ENCODE peak calls at places on chromosome 19, in four cellular contexts. B is tibial artery, F is hepatocyte, R is uterus. U is an unnamed sample.
A peak's percentile ranks its signal among the peaks of the same experiment; 100 is the strongest.

GRCh38 chr19:2542341-2543069 is 66.6 kb downstream of the GADD45B start:
- DNase-seq in B (no peak), F (no peak), R (no peak), U (no peak)

GRCh38 chr19:3801412-3802096 is 15.4 kb upstream of the MATK start:
- DNase-seq in R (no peak), F (no peak), B (no peak), U (no peak)

GRCh38 chr19:54332149-54332548 is 6.8 kb downstream of the LILRA4 start:
- DNase-seq in F (no peak), R (no peak), B (no peak), U (no peak)

GRCh38 chr19:46297700-46298476 is 1.0 kb downstream of the HIF3A start:
- DNase-seq in B (peak; percentile 95), F (peak; percentile 78), R (peak; percentile 79), U (peak; percentile 88)

GRCh38 chr19:2973229-2973628 is 4.1 kb upstream of the TLE6 start:
- DNase-seq in B (peak; percentile 85), R (peak; percentile 87), F (no peak), U (peak; percentile 73)

GRCh38 chr19:53537126-53537522 is 821 bp upstream of the ZNF331 start:
- DNase-seq in R (no peak), B (no peak), F (peak; percentile 34), U (no peak)

GRCh38 chr19:2043269-2043641 is 7.8 kb downstream of the MKNK2 start:
- DNase-seq in R (peak; percentile 18), B (no peak), F (peak; percentile 5), U (peak; percentile 65)

GRCh38 chr19:50362656-50363424 is 2.6 kb downstream of the NAPSA start:
- DNase-seq in B (no peak), R (no peak), F (no peak), U (no peak)

GRCh38 chr19:33508431-33508830 is 13.2 kb downstream of the PEPD start:
- DNase-seq in R (no peak), F (no peak), B (no peak), U (no peak)

GRCh38 chr19:54435551-54436016 is 13.4 kb upstream of the LENG8 start:
- DNase-seq in R (no peak), B (no peak), F (no peak), U (no peak)

GRCh38 chr19:33691736-33692135 is 70.0 kb downstream of the CHST8 start:
- DNase-seq in B (peak; percentile 12), F (no peak), R (no peak), U (no peak)

GRCh38 chr19:49573451-49573850 is 6.9 kb downstream of the NOSIP start:
- DNase-seq in B (no peak), R (no peak), F (no peak), U (no peak)

GRCh38 chr19:21463449-21464105 is 41.8 kb upstream of the ZNF429 start:
- DNase-seq in R (no peak), F (peak; percentile 89), B (no peak), U (no peak)

GRCh38 chr19:46355234-46355990 is 8.5 kb downstream of the PPP5C start:
- DNase-seq in B (peak; percentile 53), F (peak; percentile 69), R (no peak), U (no peak)

GRCh38 chr19:35986664-35987570 is 8.1 kb upstream of the SDHAF1 start:
- DNase-seq in B (no peak), F (peak; percentile 34), R (no peak), U (no peak)

GRCh38 chr19:36687214-36688056 is at the start of gene ZNF567:
- DNase-seq in B (peak; percentile 99), F (peak; percentile 98), R (peak; percentile 97), U (peak; percentile 98)

GRCh38 chr19:2607712-2608601 is 94.5 kb downstream of the GNG7 start:
- DNase-seq in B (no peak), F (no peak), R (no peak), U (peak; percentile 63)

GRCh38 chr19:39399684-39400465 is 6.8 kb upstream of the ZFP36 start:
- DNase-seq in F (no peak), B (no peak), R (no peak), U (no peak)

GRCh38 chr19:47487551-47488515 is 3.8 kb upstream of the KPTN start:
- DNase-seq in B (no peak), R (no peak), F (no peak), U (no peak)

GRCh38 chr19:54188224-54188871 is 1.0 kb downstream of the MBOAT7 start:
- DNase-seq in B (no peak), R (peak; percentile 43), F (peak; percentile 79), U (no peak)

GRCh38 chr19:50657672-50658437 is 8.6 kb downstream of the C19orf81 start:
- DNase-seq in R (peak; percentile 79), F (peak; percentile 99), B (peak; percentile 74), U (peak; percentile 73)

GRCh38 chr19:35006342-35006998 is 6.3 kb downstream of the GRAMD1A start:
- DNase-seq in F (peak; percentile 82), B (no peak), R (no peak), U (no peak)

GRCh38 chr19:56900573-56901097 is 60.1 kb upstream of the PEG3 start:
- DNase-seq in F (no peak), R (no peak), B (no peak), U (no peak)

GRCh38 chr19:39126593-39127187 is 1.1 kb downstream of the PAK4 start:
- DNase-seq in F (peak; percentile 85), B (no peak), R (no peak), U (no peak)

GRCh38 chr19:29517946-29518345 is 7.8 kb upstream of the VSTM2B start:
- DNase-seq in B (no peak), F (no peak), R (no peak), U (no peak)

GRCh38 chr19:20102097-20102496 is 24.3 kb downstream of the ZNF90 start:
- DNase-seq in B (no peak), F (no peak), R (no peak), U (no peak)

GRCh38 chr19:18453269-18454024 is 15.5 kb upstream of the ISYNA1 start:
- DNase-seq in F (no peak), B (no peak), R (no peak), U (no peak)

GRCh38 chr19:48036765-48037164 is 7.1 kb downstream of the CABP5 start:
- DNase-seq in F (no peak), R (no peak), B (no peak), U (no peak)

GRCh38 chr19:28396259-28396940 is 816.6 kb downstream of the UQCRFS1 start:
- DNase-seq in R (no peak), F (no peak), B (no peak), U (no peak)

GRCh38 chr19:52248256-52248655 is 21.1 kb upstream of the ZNF766 start:
- DNase-seq in B (no peak), R (no peak), F (peak; percentile 55), U (no peak)

GRCh38 chr19:48446579-48446978 is 796 bp downstream of the GRWD1 start:
- DNase-seq in F (no peak), B (no peak), R (no peak), U (no peak)

GRCh38 chr19:18171605-18172327 is 1.8 kb upstream of the IFI30 start:
- DNase-seq in B (no peak), F (no peak), R (no peak), U (no peak)

GRCh38 chr19:46607441-46607841 is 6.3 kb downstream of the CALM3 start:
- DNase-seq in B (peak; percentile 63), F (no peak), R (no peak), U (peak; percentile 62)

GRCh38 chr19:42255766-42256750 is 1.1 kb upstream of the ERF start:
- DNase-seq in F (peak; percentile 74), B (peak; percentile 79), R (peak; percentile 66), U (peak; percentile 75)

GRCh38 chr19:42254850-42255765 is at the start of gene ERF:
- DNase-seq in R (peak; percentile 93), B (peak; percentile 97), F (peak; percentile 97), U (peak; percentile 97)

GRCh38 chr19:42253245-42254082 is 1.5 kb downstream of the ERF start:
- DNase-seq in B (peak; percentile 86), R (peak; percentile 74), F (peak; percentile 79), U (peak; percentile 86)

GRCh38 chr19:42252365-42253244 is 2.3 kb downstream of the ERF start:
- DNase-seq in R (peak; percentile 73), B (peak; percentile 86), F (peak; percentile 69), U (peak; percentile 80)

DNA sequence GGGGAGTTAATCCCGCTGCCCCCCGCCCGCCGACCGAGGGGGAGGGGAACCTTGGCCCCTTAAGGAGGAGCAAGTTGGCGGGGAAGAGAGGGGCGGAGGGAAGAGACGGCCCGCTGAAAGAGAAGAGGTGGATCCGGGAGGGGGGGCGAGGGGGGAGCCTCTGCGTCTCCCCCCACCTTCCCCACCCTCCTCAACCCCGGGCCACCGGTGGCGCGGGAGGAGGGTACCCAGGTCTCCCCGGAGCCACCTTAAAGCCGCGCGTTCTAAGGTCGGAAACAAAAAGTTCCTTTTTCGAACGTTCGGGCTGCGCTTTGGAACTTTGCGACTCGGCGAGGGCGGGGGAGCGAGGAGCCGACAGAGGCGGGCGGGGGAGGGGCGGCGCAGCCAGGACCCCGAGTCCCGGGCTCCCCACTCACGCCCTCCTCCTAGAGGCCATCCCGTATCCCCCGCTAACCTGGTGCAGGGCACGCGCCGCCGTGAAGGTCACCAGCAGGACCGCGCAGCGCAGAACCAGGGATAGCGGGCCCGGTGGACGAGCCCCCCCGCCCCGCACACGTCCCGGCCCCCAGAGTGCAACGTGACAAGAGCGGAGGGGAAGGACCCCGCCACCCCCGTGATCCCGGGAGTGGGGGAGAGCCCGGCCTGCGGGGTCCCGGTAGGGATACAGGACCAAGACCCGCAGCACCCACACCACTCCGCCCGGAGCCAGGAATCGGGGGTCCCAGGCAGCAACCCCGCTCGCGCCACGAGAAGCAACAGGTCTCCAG is 662 bp downstream of the ERF start:
- DNase-seq in F (peak; percentile 87), R (peak; percentile 83), B (peak; percentile 89), U (no peak)
- TF ChIP-seq CTCF in F (no peak), R (no peak), B (no peak), U (no peak)

GRCh38 chr19:13077233-13077632 is 25.4 kb downstream of the LYL1 start:
- DNase-seq in R (no peak), B (no peak), F (no peak), U (no peak)

GRCh38 chr19:13078897-13079541 is 23.6 kb downstream of the LYL1 start:
- DNase-seq in R (peak; percentile 73), B (no peak), F (no peak), U (no peak)

GRCh38 chr19:13082192-13083007 is 20.3 kb downstream of the LYL1 start:
- DNase-seq in F (peak; percentile 67), R (peak; percentile 71), B (no peak), U (no peak)

GRCh38 chr19:13076787-13077186 is 25.9 kb downstream of the LYL1 start:
- DNase-seq in R (no peak), B (no peak), F (no peak), U (no peak)

GRCh38 chr19:13079542-13079986 is 23.1 kb downstream of the LYL1 start:
- DNase-seq in R (peak; percentile 83), F (peak; percentile 80), B (no peak), U (no peak)
- H3K27ac ChIP-seq in R (peak overlapping the region; percentile 93), F (peak overlapping the region; percentile 88), B (peak overlapping the region; percentile 79), U (peak overlapping the region; percentile 99)

GRCh38 chr19:13999085-13999484 is 7.0 kb downstream of the RFX1 start:
- DNase-seq in R (no peak), B (no peak), F (no peak), U (no peak)
- TF ChIP-seq CTCF in R (no peak), B (no peak), F (no peak), U (no peak)

GRCh38 chr19:1018932-1019615 is 1.8 kb downstream of the TMEM259 start:
- DNase-seq in F (no peak), B (no peak), R (no peak), U (no peak)
- H3K27ac ChIP-seq in F (no peak overlapping the region), B (peak overlapping the region; percentile 91), R (no peak overlapping the region), U (no peak overlapping the region)

GRCh38 chr19:7861619-7862412 is 12.4 kb downstream of the PRR36 start:
- DNase-seq in F (no peak), B (no peak), R (no peak), U (no peak)
- TF ChIP-seq CTCF in F (no peak), B (no peak), R (no peak), U (no peak)